ENCODE peak calls at places on chromosome 15, in eight cellular contexts. One of them, this sample, is unnamed.
A peak's percentile ranks its signal among the peaks of the same experiment; 100 is the strongest.

GRCh38 chr15:58931985-58932384 is 1.5 kb downstream of the SLTM start:
- DNase-seq in glutamatergic neuron: no peak
- DNase-seq in fibroblast of lung: peak; percentile 61
- DNase-seq in neural crest cell: no peak
- DNase-seq in bronchial epithelial cell: peak; percentile 25
- DNase-seq in psoas muscle: no peak
- DNase-seq in lung: peak; percentile 54
- DNase-seq in IMR-90: peak; percentile 63
- DNase-seq in this sample: no peak

GRCh38 chr15:75620776-75621536 is 4.6 kb downstream of the SNUPN start:
- DNase-seq in glutamatergic neuron: peak; percentile 23
- DNase-seq in fibroblast of lung: peak; percentile 95
- DNase-seq in neural crest cell: no peak
- DNase-seq in bronchial epithelial cell: peak; percentile 63
- DNase-seq in psoas muscle: peak; percentile 87
- DNase-seq in lung: peak; percentile 56
- DNase-seq in IMR-90: peak; percentile 89
- DNase-seq in this sample: no peak

GRCh38 chr15:98518823-98519561 is 129.3 kb upstream of the IGF1R start:
- DNase-seq in glutamatergic neuron: peak; percentile 52
- DNase-seq in fibroblast of lung: peak; percentile 63
- DNase-seq in neural crest cell: peak; percentile 44
- DNase-seq in bronchial epithelial cell: peak; percentile 65
- DNase-seq in psoas muscle: no peak
- DNase-seq in lung: peak; percentile 42
- DNase-seq in IMR-90: peak; percentile 76
- DNase-seq in this sample: peak; percentile 64

GRCh38 chr15:92652576-92652966 is 3.0 kb downstream of the FAM174B start:
- DNase-seq in glutamatergic neuron: no peak
- DNase-seq in fibroblast of lung: no peak
- DNase-seq in neural crest cell: no peak
- DNase-seq in bronchial epithelial cell: no peak
- DNase-seq in psoas muscle: no peak
- DNase-seq in lung: no peak
- DNase-seq in IMR-90: no peak
- DNase-seq in this sample: no peak

GRCh38 chr15:67083135-67083766 is 17.8 kb downstream of the SMAD3 start:
- DNase-seq in glutamatergic neuron: no peak
- DNase-seq in fibroblast of lung: no peak
- DNase-seq in neural crest cell: no peak
- DNase-seq in bronchial epithelial cell: no peak
- DNase-seq in psoas muscle: no peak
- DNase-seq in lung: no peak
- DNase-seq in IMR-90: peak; percentile 71
- DNase-seq in this sample: no peak

GRCh38 chr15:63970723-63971426 is 75.4 kb downstream of the DAPK2 start:
- DNase-seq in glutamatergic neuron: no peak
- DNase-seq in fibroblast of lung: no peak
- DNase-seq in neural crest cell: no peak
- DNase-seq in bronchial epithelial cell: no peak
- DNase-seq in psoas muscle: peak; percentile 69
- DNase-seq in lung: no peak
- DNase-seq in IMR-90: no peak
- DNase-seq in this sample: no peak

GRCh38 chr15:63764124-63764827 is 69.5 kb downstream of the HERC1 start:
- DNase-seq in glutamatergic neuron: no peak
- DNase-seq in fibroblast of lung: no peak
- DNase-seq in neural crest cell: no peak
- DNase-seq in bronchial epithelial cell: no peak
- DNase-seq in psoas muscle: no peak
- DNase-seq in lung: no peak
- DNase-seq in IMR-90: no peak
- DNase-seq in this sample: no peak

GRCh38 chr15:98896002-98896721 is 111.4 kb downstream of the PGPEP1L start:
- DNase-seq in glutamatergic neuron: no peak
- DNase-seq in fibroblast of lung: peak; percentile 92
- DNase-seq in neural crest cell: no peak
- DNase-seq in bronchial epithelial cell: peak; percentile 84
- DNase-seq in psoas muscle: no peak
- DNase-seq in lung: no peak
- DNase-seq in IMR-90: peak; percentile 91
- DNase-seq in this sample: no peak

GRCh38 chr15:57861039-57861638 is 154.6 kb downstream of the POLR2M start:
- DNase-seq in glutamatergic neuron: no peak
- DNase-seq in fibroblast of lung: peak; percentile 46
- DNase-seq in neural crest cell: peak; percentile 46
- DNase-seq in bronchial epithelial cell: peak; percentile 65
- DNase-seq in psoas muscle: no peak
- DNase-seq in lung: no peak
- DNase-seq in IMR-90: peak; percentile 66
- DNase-seq in this sample: peak; percentile 12

GRCh38 chr15:64452988-64453688 is 7.2 kb upstream of the ZNF609 start:
- DNase-seq in glutamatergic neuron: peak; percentile 37
- DNase-seq in fibroblast of lung: peak; percentile 32
- DNase-seq in neural crest cell: no peak
- DNase-seq in bronchial epithelial cell: no peak
- DNase-seq in psoas muscle: no peak
- DNase-seq in lung: no peak
- DNase-seq in IMR-90: peak; percentile 33
- DNase-seq in this sample: no peak

GRCh38 chr15:89364341-89364740 is 29.7 kb upstream of the POLG start:
- DNase-seq in glutamatergic neuron: no peak
- DNase-seq in fibroblast of lung: no peak
- DNase-seq in neural crest cell: no peak
- DNase-seq in bronchial epithelial cell: no peak
- DNase-seq in psoas muscle: no peak
- DNase-seq in lung: peak; percentile 43
- DNase-seq in IMR-90: no peak
- DNase-seq in this sample: no peak

GRCh38 chr15:88571153-88572029 is 24.9 kb upstream of the DET1 start:
- DNase-seq in glutamatergic neuron: no peak
- DNase-seq in fibroblast of lung: no peak
- DNase-seq in neural crest cell: no peak
- DNase-seq in bronchial epithelial cell: no peak
- DNase-seq in psoas muscle: peak; percentile 70
- DNase-seq in lung: no peak
- DNase-seq in IMR-90: no peak
- DNase-seq in this sample: no peak

GRCh38 chr15:34753236-34753894 is 1.4 kb downstream of the GJD2 start:
- DNase-seq in glutamatergic neuron: no peak
- DNase-seq in fibroblast of lung: peak; percentile 57
- DNase-seq in neural crest cell: peak; percentile 65
- DNase-seq in bronchial epithelial cell: peak; percentile 38
- DNase-seq in psoas muscle: no peak
- DNase-seq in lung: no peak
- DNase-seq in IMR-90: peak; percentile 71
- DNase-seq in this sample: peak; percentile 88

GRCh38 chr15:29270169-29270955 is 740 bp upstream of the NSMCE3 start:
- DNase-seq in glutamatergic neuron: no peak
- DNase-seq in fibroblast of lung: peak; percentile 49
- DNase-seq in neural crest cell: no peak
- DNase-seq in bronchial epithelial cell: peak; percentile 68
- DNase-seq in psoas muscle: no peak
- DNase-seq in lung: no peak
- DNase-seq in IMR-90: peak; percentile 73
- DNase-seq in this sample: no peak

GRCh38 chr15:77535845-77536244 is 96.9 kb downstream of the LINGO1 start:
- DNase-seq in glutamatergic neuron: no peak
- DNase-seq in fibroblast of lung: no peak
- DNase-seq in neural crest cell: no peak
- DNase-seq in bronchial epithelial cell: peak; percentile 13
- DNase-seq in psoas muscle: peak; percentile 11
- DNase-seq in lung: no peak
- DNase-seq in IMR-90: no peak
- DNase-seq in this sample: no peak

DNA sequence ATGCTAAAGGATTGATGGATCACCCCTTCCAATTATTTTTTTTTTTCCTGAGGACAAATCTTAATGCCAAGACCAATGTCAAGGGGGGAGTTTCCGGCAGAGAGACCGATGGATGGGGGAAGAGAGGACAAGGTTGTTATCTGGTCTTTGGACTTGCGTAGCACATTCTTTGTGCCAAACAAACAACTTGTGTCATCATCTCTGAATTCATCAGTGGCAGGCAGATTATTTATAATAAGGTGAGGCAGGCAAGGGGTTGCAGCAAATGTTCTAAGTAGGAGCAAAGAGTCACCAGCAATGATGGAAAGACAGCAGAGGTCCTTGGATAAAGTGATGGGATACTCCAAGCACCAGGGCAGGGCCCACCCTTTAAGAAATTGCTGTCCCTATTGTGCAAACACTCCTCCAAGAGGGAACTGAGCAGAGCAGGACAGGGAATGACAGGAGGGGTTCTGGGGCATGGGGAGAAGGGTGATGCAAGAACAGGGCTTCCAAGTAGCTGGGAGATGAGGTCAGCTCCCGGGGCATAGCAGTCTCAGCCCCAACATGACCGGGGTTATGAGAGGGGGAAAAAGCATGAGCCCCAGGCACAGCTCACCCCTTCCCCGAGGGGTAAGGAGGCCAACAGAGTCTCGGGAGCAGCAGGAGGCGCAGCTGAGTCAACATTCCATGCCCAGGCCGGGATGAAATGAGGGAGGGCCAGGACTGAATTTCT is 57.4 kb downstream of the ANXA2 start:
- DNase-seq in glutamatergic neuron: no peak
- DNase-seq in fibroblast of lung: no peak
- DNase-seq in neural crest cell: no peak
- DNase-seq in bronchial epithelial cell: peak; percentile 64
- DNase-seq in psoas muscle: peak; percentile 56
- DNase-seq in lung: no peak
- DNase-seq in IMR-90: no peak
- DNase-seq in this sample: no peak
- TF ChIP-seq CTCF in glutamatergic neuron: no peak
- TF ChIP-seq CTCF in fibroblast of lung: peak; percentile 11
- TF ChIP-seq CTCF in neural crest cell: no peak
- TF ChIP-seq CTCF in bronchial epithelial cell: peak; percentile 39
- TF ChIP-seq CTCF in psoas muscle: no peak
- TF ChIP-seq CTCF in lung: no peak
- TF ChIP-seq CTCF in IMR-90: peak; percentile 13
- TF ChIP-seq CTCF in this sample: no peak

GRCh38 chr15:43347114-43347513 is 16.7 kb upstream of the LCMT2 start:
- DNase-seq in glutamatergic neuron: no peak
- DNase-seq in fibroblast of lung: no peak
- DNase-seq in neural crest cell: no peak
- DNase-seq in bronchial epithelial cell: no peak
- DNase-seq in psoas muscle: no peak
- DNase-seq in lung: no peak
- DNase-seq in IMR-90: no peak
- DNase-seq in this sample: no peak

GRCh38 chr15:43346305-43346704 is 15.9 kb upstream of the LCMT2 start:
- DNase-seq in glutamatergic neuron: no peak
- DNase-seq in fibroblast of lung: no peak
- DNase-seq in neural crest cell: no peak
- DNase-seq in bronchial epithelial cell: no peak
- DNase-seq in psoas muscle: no peak
- DNase-seq in lung: no peak
- DNase-seq in IMR-90: no peak
- DNase-seq in this sample: no peak
- TF ChIP-seq CTCF in glutamatergic neuron: no peak
- TF ChIP-seq CTCF in fibroblast of lung: no peak
- TF ChIP-seq CTCF in neural crest cell: no peak
- TF ChIP-seq CTCF in bronchial epithelial cell: no peak
- TF ChIP-seq CTCF in psoas muscle: no peak
- TF ChIP-seq CTCF in lung: no peak
- TF ChIP-seq CTCF in IMR-90: no peak
- TF ChIP-seq CTCF in this sample: no peak

GRCh38 chr15:101048191-101049011 is 129.2 kb downstream of the LRRK1 start:
- DNase-seq in glutamatergic neuron: peak; percentile 40
- DNase-seq in fibroblast of lung: no peak
- DNase-seq in neural crest cell: peak; percentile 18
- DNase-seq in bronchial epithelial cell: no peak
- DNase-seq in psoas muscle: peak; percentile 38
- DNase-seq in lung: peak; percentile 21
- DNase-seq in IMR-90: no peak
- DNase-seq in this sample: no peak

GRCh38 chr15:101045835-101046691 is 126.9 kb downstream of the LRRK1 start:
- DNase-seq in glutamatergic neuron: peak; percentile 6
- DNase-seq in fibroblast of lung: no peak
- DNase-seq in neural crest cell: no peak
- DNase-seq in bronchial epithelial cell: no peak
- DNase-seq in psoas muscle: no peak
- DNase-seq in lung: peak; percentile 25
- DNase-seq in IMR-90: no peak
- DNase-seq in this sample: no peak

GRCh38 chr15:101049282-101049681 is 130.1 kb downstream of the LRRK1 start:
- DNase-seq in glutamatergic neuron: peak; percentile 11
- DNase-seq in fibroblast of lung: no peak
- DNase-seq in neural crest cell: no peak
- DNase-seq in bronchial epithelial cell: no peak
- DNase-seq in psoas muscle: no peak
- DNase-seq in lung: no peak
- DNase-seq in IMR-90: no peak
- DNase-seq in this sample: no peak

GRCh38 chr15:101046826-101047225 is 127.7 kb downstream of the LRRK1 start:
- DNase-seq in glutamatergic neuron: no peak
- DNase-seq in fibroblast of lung: no peak
- DNase-seq in neural crest cell: no peak
- DNase-seq in bronchial epithelial cell: no peak
- DNase-seq in psoas muscle: no peak
- DNase-seq in lung: peak; percentile 15
- DNase-seq in IMR-90: no peak
- DNase-seq in this sample: no peak

DNA sequence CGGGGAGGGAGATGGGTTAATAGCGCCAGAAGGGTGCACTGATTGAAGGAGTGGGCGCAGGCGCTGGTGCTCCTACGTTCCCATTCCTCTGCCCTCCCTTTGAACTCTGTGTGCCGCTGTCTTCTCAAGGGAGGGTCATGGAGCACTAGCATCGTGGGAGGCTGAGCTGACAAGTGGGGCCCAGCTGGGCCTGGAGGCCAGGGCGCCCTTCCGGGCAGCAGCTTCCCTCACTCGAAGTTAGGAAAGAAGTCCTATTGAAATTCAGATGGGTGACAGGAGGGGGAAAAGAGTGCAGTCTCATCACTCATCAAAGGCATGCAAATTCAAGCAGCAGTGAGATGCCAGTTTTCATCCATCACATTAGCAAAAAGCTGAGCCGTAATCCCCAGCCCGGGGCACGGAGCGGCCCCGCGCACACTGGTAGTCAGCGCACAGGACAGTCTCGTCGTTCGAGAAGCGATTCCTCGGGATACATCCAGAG is 128.2 kb downstream of the LRRK1 start:
- DNase-seq in glutamatergic neuron: peak; percentile 26
- DNase-seq in fibroblast of lung: no peak
- DNase-seq in neural crest cell: no peak
- DNase-seq in bronchial epithelial cell: no peak
- DNase-seq in psoas muscle: no peak
- DNase-seq in lung: peak; percentile 25
- DNase-seq in IMR-90: no peak
- DNase-seq in this sample: peak; percentile 39
- TF ChIP-seq CTCF in glutamatergic neuron: no peak
- TF ChIP-seq CTCF in fibroblast of lung: no peak
- TF ChIP-seq CTCF in neural crest cell: no peak
- TF ChIP-seq CTCF in bronchial epithelial cell: no peak
- TF ChIP-seq CTCF in psoas muscle: no peak
- TF ChIP-seq CTCF in lung: no peak
- TF ChIP-seq CTCF in IMR-90: no peak
- TF ChIP-seq CTCF in this sample: no peak

DNA sequence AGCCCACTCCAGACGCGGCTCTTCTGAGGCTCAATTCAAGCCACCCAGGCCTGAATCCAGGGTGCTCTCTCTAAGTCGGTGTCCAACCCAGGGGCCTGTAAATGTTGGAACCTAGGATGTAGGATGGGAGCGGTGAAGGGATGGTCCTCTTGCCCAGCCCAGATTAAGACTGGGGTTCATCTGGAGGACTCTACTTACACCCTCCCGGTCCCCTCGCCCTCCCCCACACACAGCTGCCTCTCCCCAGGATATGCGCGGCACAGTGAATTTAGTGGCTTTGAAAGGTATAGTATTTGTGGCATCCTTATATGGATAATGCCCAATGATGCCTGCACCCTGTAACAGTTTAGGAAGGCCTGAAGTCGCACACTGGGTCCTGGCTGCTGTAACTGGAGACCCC is 855 bp upstream of the FBN1 start:
- DNase-seq in glutamatergic neuron: no peak
- DNase-seq in fibroblast of lung: no peak
- DNase-seq in neural crest cell: no peak
- DNase-seq in bronchial epithelial cell: no peak
- DNase-seq in psoas muscle: no peak
- DNase-seq in lung: no peak
- DNase-seq in IMR-90: no peak
- DNase-seq in this sample: no peak
- TF ChIP-seq CTCF in glutamatergic neuron: no peak
- TF ChIP-seq CTCF in fibroblast of lung: no peak
- TF ChIP-seq CTCF in neural crest cell: no peak
- TF ChIP-seq CTCF in bronchial epithelial cell: no peak
- TF ChIP-seq CTCF in psoas muscle: no peak
- TF ChIP-seq CTCF in lung: no peak
- TF ChIP-seq CTCF in IMR-90: no peak
- TF ChIP-seq CTCF in this sample: no peak